ENCODE peak calls at places on chromosome 1, in six cellular contexts. E is GOT3, K is HEK293T, L is amygdala, D is heart left ventricle, N is RCC 7860. H is an unnamed sample.

GRCh38 chr1:204506091-204506968 is 9.9 kb upstream of the MDM4 start:
- DNase-seq in E (peak), K (peak), L (peak), D (peak), N (peak), H (peak)

GRCh38 chr1:41915786-41916571 is 2.7 kb downstream of the HIVEP3 start:
- DNase-seq in E (no peak), K (no peak), L (no peak), D (peak), N (no peak), H (no peak)

GRCh38 chr1:172960454-172961208 is 90.1 kb downstream of the TNFSF18 start:
- DNase-seq in E (no peak), K (no peak), L (no peak), D (no peak), N (no peak), H (no peak)

GRCh38 chr1:25743164-25744139 is 56.5 kb upstream of the SELENON start:
- DNase-seq in E (peak), K (no peak), L (peak), D (peak), N (no peak), H (no peak)

GRCh38 chr1:95097426-95097825 is 19.7 kb upstream of the TLCD4 start:
- DNase-seq in E (no peak), K (no peak), L (no peak), D (no peak), N (no peak), H (no peak)

GRCh38 chr1:168811213-168811612 is 82.2 kb upstream of the DPT start:
- DNase-seq in E (no peak), K (no peak), L (no peak), D (no peak), N (no peak), H (no peak)

GRCh38 chr1:28091043-28091781 is 2.8 kb upstream of the EYA3 start:
- DNase-seq in E (no peak), K (peak), L (peak), D (peak), N (peak), H (peak)

GRCh38 chr1:158666037-158666436 is 20.5 kb downstream of the SPTA1 start:
- DNase-seq in E (no peak), K (no peak), L (no peak), D (no peak), N (no peak), H (no peak)

GRCh38 chr1:162908780-162909179 is 47.8 kb upstream of the CCDC190 start:
- DNase-seq in E (no peak), K (no peak), L (no peak), D (no peak), N (peak), H (no peak)

H was measured in T1000.